ENCODE peak calls at places on chromosomes 16 and 17, in five cellular contexts. V, O, A, J and P are unnamed samples.

GRCh38 chr17:49734666-49735490 is 27.1 kb upstream of the SLC35B1 start:
- DNase-seq in J (no peak), A (no peak), V (no peak), O (no peak), P (no peak)

GRCh38 chr16:86966781-86967180 is 350.4 kb downstream of the C16orf95 start:
- DNase-seq in J (no peak), A (no peak), V (no peak), O (no peak), P (no peak)

GRCh38 chr16:84195201-84196093 is 4.5 kb downstream of the ADAD2 start:
- DNase-seq in A (no peak), O (no peak), V (no peak), J (no peak), P (no peak)

GRCh38 chr17:27797390-27798091 is 2.8 kb downstream of the NOS2 start:
- DNase-seq in O (no peak), A (no peak), J (no peak), V (no peak), P (no peak)

GRCh38 chr17:53932386-53932785 is 109.7 kb downstream of the KIF2B start:
- DNase-seq in O (no peak), J (no peak), A (no peak), V (peak), P (no peak)

GRCh38 chr17:61205931-61206330 is 193.7 kb upstream of the TBX2 start:
- DNase-seq in O (no peak), J (no peak), V (peak), A (no peak), P (no peak)

GRCh38 chr16:30535106-30535776 is 583 bp upstream of the ZNF747 start:
- DNase-seq in V (peak), J (no peak), A (peak), O (no peak), P (peak)

GRCh38 chr16:53123753-53124152 is 69.0 kb downstream of the CHD9 start:
- DNase-seq in O (no peak), V (peak), A (no peak), J (no peak), P (no peak)

GRCh38 chr16:56294599-56294998 is 103.3 kb downstream of the GNAO1 start:
- DNase-seq in O (no peak), J (peak), A (no peak), V (peak), P (no peak)

GRCh38 chr17:6711681-6712057 is 1.5 kb downstream of the SLC13A5 start:
- DNase-seq in J (no peak), A (no peak), V (no peak), O (no peak), P (no peak)

GRCh38 chr17:17983376-17983775 is 10.7 kb downstream of the DRC3 start:
- DNase-seq in A (no peak), V (no peak), O (no peak), J (peak), P (no peak)

GRCh38 chr17:17983776-17984175 is 11.1 kb downstream of the DRC3 start:
- DNase-seq in O (no peak), J (no peak), A (no peak), V (no peak), P (no peak)

GRCh38 chr17:17985153-17985552 is 12.5 kb downstream of the DRC3 start:
- DNase-seq in V (no peak), A (no peak), O (no peak), J (no peak), P (no peak)

GRCh38 chr17:17987187-17987896 is 14.7 kb downstream of the DRC3 start:
- DNase-seq in V (no peak), O (no peak), J (no peak), A (no peak), P (no peak)

GRCh38 chr17:17985555-17985954 is 12.9 kb downstream of the DRC3 start:
- DNase-seq in O (no peak), J (no peak), V (no peak), A (no peak), P (peak)
- TF ChIP-seq CTCF in O (peak), J (no peak), V (no peak), A (peak), P (peak)

GRCh38 chr17:63476494-63476856 is 386 bp upstream of the ACE start:
- DNase-seq in J (no peak), O (no peak), V (no peak), A (peak), P (peak)
- H2AFZ ChIP-seq in J (peak), O (no peak), V (no peak), A (peak), P (peak)

GRCh38 chr16:24971718-24972117 is 43.5 kb downstream of the ARHGAP17 start:
- DNase-seq in J (no peak), A (no peak), V (no peak), O (no peak), P (no peak)
- H3K27ac ChIP-seq in J (no peak), A (no peak), V (no peak), O (no peak), P (no peak)

DNA sequence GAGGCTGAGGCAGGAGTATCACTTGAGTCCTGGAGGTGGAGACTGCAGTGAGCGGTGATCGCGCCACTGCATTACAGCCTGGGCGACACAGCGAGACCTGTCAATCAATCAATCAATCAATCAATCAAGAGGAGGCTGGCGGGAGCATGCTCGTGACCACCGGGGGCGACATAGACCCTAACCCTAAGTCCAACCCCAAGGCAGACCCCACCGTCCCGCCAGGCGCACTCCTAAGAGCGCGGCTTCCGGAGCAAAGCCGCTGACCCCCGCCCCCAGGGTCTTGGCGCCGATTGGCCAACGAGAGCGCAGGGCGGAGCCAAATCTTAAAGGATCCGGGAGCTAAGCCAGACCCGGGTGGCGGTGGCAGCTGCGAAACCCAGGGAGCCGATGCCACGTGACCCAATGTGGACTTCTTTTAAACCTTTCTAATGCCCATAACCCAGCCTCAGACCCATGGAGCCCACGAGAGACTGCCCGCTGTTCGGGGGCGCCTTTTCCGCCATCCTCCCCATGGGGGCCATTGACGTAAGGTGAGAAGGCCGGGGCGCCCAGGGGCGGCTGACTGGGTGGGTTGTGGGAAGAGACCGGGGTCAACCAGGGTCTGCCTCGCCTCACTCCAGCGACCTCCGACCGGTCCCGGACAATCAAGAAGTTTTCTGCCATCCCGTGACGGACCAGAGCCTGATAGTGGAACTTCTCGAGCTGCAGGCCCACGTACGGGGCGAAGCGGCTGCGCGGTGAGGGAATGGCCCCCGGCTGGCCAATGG is at the start of gene RANGRF:
- DNase-seq in J (peak), V (peak), O (peak), A (peak), P (peak)
- TF ChIP-seq CTCF in J (no peak), V (no peak), O (no peak), A (peak), P (peak)

GRCh38 chr17:75181608-75182318 is 996 bp downstream of the SUMO2 start:
- DNase-seq in J (peak), O (no peak), A (peak), V (peak), P (peak)
- H2AFZ ChIP-seq in J (peak), O (no peak), A (no peak), V (no peak), P (peak)

GRCh38 chr16:82071421-82071820 is 36.4 kb downstream of the HSD17B2 start:
- DNase-seq in O (no peak), J (peak), V (no peak), A (peak), P (no peak)
- H3K27ac ChIP-seq in O (no peak), J (peak), V (no peak), A (no peak), P (no peak)

GRCh38 chr16:12341423-12341822 is 364.9 kb downstream of the SNX29 start:
- DNase-seq in A (no peak), O (peak), J (peak), V (peak), P (no peak)
- TF ChIP-seq CTCF in A (no peak), O (no peak), J (no peak), V (no peak), P (no peak)

DNA sequence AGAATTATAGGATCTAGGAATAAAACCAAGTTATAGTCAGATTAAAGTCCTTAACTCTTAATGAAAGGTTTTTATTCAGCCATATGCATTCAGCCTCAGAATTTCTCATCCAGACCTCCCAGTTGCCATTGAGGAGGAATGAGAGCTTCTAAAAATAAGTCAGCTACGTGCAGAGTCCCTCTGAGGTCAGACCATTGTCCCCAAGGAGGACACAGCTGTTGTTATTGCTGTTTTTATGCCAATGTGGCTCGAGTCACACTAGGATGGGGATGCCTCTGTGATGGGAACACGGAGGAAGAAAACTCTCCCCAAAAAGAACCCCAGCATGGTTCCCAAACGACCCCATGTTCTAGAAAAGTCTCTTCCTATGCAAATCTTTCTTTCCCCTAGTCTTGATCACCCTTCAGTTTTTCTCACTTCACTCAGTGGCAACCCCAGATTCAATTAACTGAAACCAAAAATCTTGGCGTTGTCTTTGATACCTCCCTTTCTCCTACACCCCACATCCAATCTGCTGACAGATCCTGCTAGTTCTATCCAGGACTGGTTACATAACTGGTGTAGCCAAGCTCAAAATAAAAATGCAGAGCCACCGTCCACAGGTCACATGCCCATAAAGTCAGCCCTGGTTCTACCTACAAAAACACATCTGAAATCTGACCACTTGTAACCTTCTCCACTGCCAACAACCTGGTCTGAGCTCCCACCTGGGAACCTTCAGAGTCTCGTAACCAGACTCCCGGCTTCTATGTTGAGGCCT is 138.2 kb upstream of the ERCC4 start:
- DNase-seq in O (no peak), V (no peak), A (no peak), J (no peak), P (no peak)
- H2AFZ ChIP-seq in O (no peak), V (no peak), A (no peak), J (no peak), P (no peak)